ENCODE peak calls at places on chromosome 1, in seven cellular contexts. One of them, this sample, is unnamed.

GRCh38 chr1:224380003-224380402 is 23.3 kb downstream of the CNIH4 start:
- DNase-seq in cardiac fibroblast: no peak
- DNase-seq in endothelial cell: no peak
- DNase-seq in PC-9: no peak
- DNase-seq in breast epithelium: no peak
- DNase-seq in glutamatergic neuron: no peak
- DNase-seq in keratinocyte: no peak
- DNase-seq in this sample: no peak

GRCh38 chr1:29236743-29236992 is 346 bp downstream of the PTPRU start:
- DNase-seq in keratinocyte: no peak
- DNase-seq in cardiac fibroblast: peak
- DNase-seq in PC-9: no peak
- DNase-seq in glutamatergic neuron: no peak
- DNase-seq in breast epithelium: no peak
- DNase-seq in endothelial cell: no peak
- DNase-seq in this sample: no peak

GRCh38 chr1:177890459-177890858 is 79.4 kb downstream of the SEC16B start:
- DNase-seq in PC-9: no peak
- DNase-seq in keratinocyte: no peak
- DNase-seq in endothelial cell: no peak
- DNase-seq in breast epithelium: no peak
- DNase-seq in glutamatergic neuron: no peak
- DNase-seq in cardiac fibroblast: no peak
- DNase-seq in this sample: no peak

GRCh38 chr1:5494518-5494917 is 497.7 kb downstream of the NPHP4 start:
- DNase-seq in glutamatergic neuron: no peak
- DNase-seq in breast epithelium: peak
- DNase-seq in endothelial cell: no peak
- DNase-seq in PC-9: no peak
- DNase-seq in cardiac fibroblast: no peak
- DNase-seq in keratinocyte: no peak
- DNase-seq in this sample: no peak

GRCh38 chr1:94705755-94706154 is 114.4 kb upstream of the SLC44A3 start:
- DNase-seq in endothelial cell: no peak
- DNase-seq in cardiac fibroblast: peak
- DNase-seq in breast epithelium: no peak
- DNase-seq in keratinocyte: no peak
- DNase-seq in glutamatergic neuron: no peak
- DNase-seq in PC-9: no peak
- DNase-seq in this sample: no peak

GRCh38 chr1:68180441-68181164 is 51.7 kb downstream of the WLS start:
- DNase-seq in keratinocyte: no peak
- DNase-seq in endothelial cell: no peak
- DNase-seq in PC-9: no peak
- DNase-seq in cardiac fibroblast: no peak
- DNase-seq in glutamatergic neuron: no peak
- DNase-seq in breast epithelium: no peak
- DNase-seq in this sample: no peak

GRCh38 chr1:42913426-42914091 is 45.1 kb downstream of the SLC2A1 start:
- DNase-seq in glutamatergic neuron: no peak
- DNase-seq in cardiac fibroblast: peak
- DNase-seq in endothelial cell: peak
- DNase-seq in PC-9: peak
- DNase-seq in breast epithelium: no peak
- DNase-seq in keratinocyte: no peak
- DNase-seq in this sample: peak

GRCh38 chr1:20337581-20337980 is 46.9 kb downstream of the VWA5B1 start:
- DNase-seq in PC-9: no peak
- DNase-seq in glutamatergic neuron: no peak
- DNase-seq in keratinocyte: no peak
- DNase-seq in endothelial cell: no peak
- DNase-seq in breast epithelium: no peak
- DNase-seq in cardiac fibroblast: no peak
- DNase-seq in this sample: no peak

GRCh38 chr1:203743101-203743501 is 21.9 kb upstream of the LAX1 start:
- DNase-seq in cardiac fibroblast: no peak
- DNase-seq in PC-9: no peak
- DNase-seq in breast epithelium: no peak
- DNase-seq in keratinocyte: no peak
- DNase-seq in glutamatergic neuron: peak
- DNase-seq in endothelial cell: peak
- DNase-seq in this sample: no peak

GRCh38 chr1:9289724-9290493 is 2.8 kb upstream of the SPSB1 start:
- DNase-seq in endothelial cell: no peak
- DNase-seq in glutamatergic neuron: no peak
- DNase-seq in keratinocyte: no peak
- DNase-seq in cardiac fibroblast: peak
- DNase-seq in PC-9: peak
- DNase-seq in breast epithelium: no peak
- DNase-seq in this sample: no peak

GRCh38 chr1:113677250-113678158 is 81.8 kb downstream of the PHTF1 start:
- DNase-seq in endothelial cell: no peak
- DNase-seq in keratinocyte: no peak
- DNase-seq in breast epithelium: no peak
- DNase-seq in PC-9: peak
- DNase-seq in cardiac fibroblast: peak
- DNase-seq in glutamatergic neuron: no peak
- DNase-seq in this sample: peak

GRCh38 chr1:24536391-24536840 is 19.5 kb upstream of the NCMAP start:
- DNase-seq in breast epithelium: no peak
- DNase-seq in cardiac fibroblast: peak
- DNase-seq in endothelial cell: no peak
- DNase-seq in PC-9: no peak
- DNase-seq in keratinocyte: no peak
- DNase-seq in glutamatergic neuron: no peak
- DNase-seq in this sample: peak

GRCh38 chr1:205073511-205073910 is 10.7 kb downstream of the TMEM81 start:
- DNase-seq in glutamatergic neuron: no peak
- DNase-seq in keratinocyte: peak
- DNase-seq in breast epithelium: no peak
- DNase-seq in endothelial cell: no peak
- DNase-seq in PC-9: no peak
- DNase-seq in cardiac fibroblast: no peak
- DNase-seq in this sample: no peak

GRCh38 chr1:178093958-178094751 is at the start of gene RASAL2:
- DNase-seq in cardiac fibroblast: peak
- DNase-seq in breast epithelium: peak
- DNase-seq in keratinocyte: no peak
- DNase-seq in endothelial cell: peak
- DNase-seq in PC-9: peak
- DNase-seq in glutamatergic neuron: peak
- DNase-seq in this sample: peak

GRCh38 chr1:41382531-41383090 is 21.4 kb downstream of the FOXO6 start:
- DNase-seq in endothelial cell: no peak
- DNase-seq in breast epithelium: peak
- DNase-seq in glutamatergic neuron: no peak
- DNase-seq in PC-9: peak
- DNase-seq in keratinocyte: no peak
- DNase-seq in cardiac fibroblast: peak
- DNase-seq in this sample: peak

GRCh38 chr1:84960371-84960770 is 36.5 kb downstream of the MCOLN2 start:
- DNase-seq in breast epithelium: no peak
- DNase-seq in PC-9: peak
- DNase-seq in cardiac fibroblast: peak
- DNase-seq in glutamatergic neuron: no peak
- DNase-seq in endothelial cell: no peak
- DNase-seq in keratinocyte: no peak
- DNase-seq in this sample: no peak

GRCh38 chr1:46303038-46303871 is at the start of the genes LRRC41 and UQCRH:
- DNase-seq in glutamatergic neuron: peak
- DNase-seq in endothelial cell: peak
- DNase-seq in cardiac fibroblast: peak
- DNase-seq in breast epithelium: peak
- DNase-seq in PC-9: peak
- DNase-seq in keratinocyte: peak
- DNase-seq in this sample: peak

GRCh38 chr1:175927944-175928343 is 184.5 kb upstream of the TNR start:
- DNase-seq in PC-9: no peak
- DNase-seq in breast epithelium: no peak
- DNase-seq in endothelial cell: no peak
- DNase-seq in keratinocyte: no peak
- DNase-seq in cardiac fibroblast: no peak
- DNase-seq in glutamatergic neuron: no peak
- DNase-seq in this sample: no peak

GRCh38 chr1:119611701-119612113 is 36.4 kb downstream of the ZNF697 start:
- DNase-seq in PC-9: peak
- DNase-seq in breast epithelium: peak
- DNase-seq in keratinocyte: peak
- DNase-seq in endothelial cell: peak
- DNase-seq in glutamatergic neuron: peak
- DNase-seq in cardiac fibroblast: peak
- DNase-seq in this sample: peak

GRCh38 chr1:156941675-156942074 is 21.2 kb downstream of the LRRC71 start:
- DNase-seq in PC-9: no peak
- DNase-seq in breast epithelium: no peak
- DNase-seq in endothelial cell: no peak
- DNase-seq in keratinocyte: no peak
- DNase-seq in glutamatergic neuron: peak
- DNase-seq in cardiac fibroblast: no peak
- DNase-seq in this sample: no peak

GRCh38 chr1:154485905-154486304 is 16.1 kb upstream of the TDRD10 start:
- DNase-seq in endothelial cell: no peak
- DNase-seq in cardiac fibroblast: peak
- DNase-seq in PC-9: no peak
- DNase-seq in breast epithelium: no peak
- DNase-seq in glutamatergic neuron: no peak
- DNase-seq in keratinocyte: no peak
- DNase-seq in this sample: no peak

GRCh38 chr1:5267603-5268235 is 613.3 kb downstream of the AJAP1 start:
- DNase-seq in cardiac fibroblast: no peak
- DNase-seq in keratinocyte: no peak
- DNase-seq in breast epithelium: no peak
- DNase-seq in glutamatergic neuron: no peak
- DNase-seq in PC-9: no peak
- DNase-seq in endothelial cell: peak
- DNase-seq in this sample: no peak

DNA sequence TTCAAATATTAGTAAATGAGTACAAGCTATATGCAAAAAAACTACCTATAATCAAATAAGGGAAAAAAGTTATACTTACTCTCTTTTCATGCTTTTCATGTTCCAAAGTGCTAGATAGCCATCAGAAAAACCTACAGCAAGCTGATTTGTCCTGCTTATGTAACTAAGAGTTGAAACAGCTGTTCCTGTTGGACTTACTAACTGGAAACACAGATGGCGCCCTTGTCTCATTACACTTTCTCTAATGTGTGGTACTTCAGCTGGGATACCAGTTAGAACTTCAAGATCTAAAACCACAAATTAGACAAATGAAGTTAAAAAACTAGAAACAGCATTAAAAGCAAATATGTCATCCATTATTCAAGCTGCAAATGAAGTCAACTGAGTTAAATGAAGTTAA is 24.3 kb downstream of the AHCTF1 start:
- DNase-seq in glutamatergic neuron: no peak
- DNase-seq in cardiac fibroblast: peak
- DNase-seq in PC-9: no peak
- DNase-seq in keratinocyte: peak
- DNase-seq in breast epithelium: no peak
- DNase-seq in endothelial cell: peak
- DNase-seq in this sample: no peak
- TF ChIP-seq CTCF in glutamatergic neuron: no peak
- TF ChIP-seq CTCF in cardiac fibroblast: peak
- TF ChIP-seq CTCF in PC-9: no peak
- TF ChIP-seq CTCF in keratinocyte: no peak
- TF ChIP-seq CTCF in breast epithelium: no peak
- TF ChIP-seq CTCF in endothelial cell: no peak
- TF ChIP-seq CTCF in this sample: peak

DNA sequence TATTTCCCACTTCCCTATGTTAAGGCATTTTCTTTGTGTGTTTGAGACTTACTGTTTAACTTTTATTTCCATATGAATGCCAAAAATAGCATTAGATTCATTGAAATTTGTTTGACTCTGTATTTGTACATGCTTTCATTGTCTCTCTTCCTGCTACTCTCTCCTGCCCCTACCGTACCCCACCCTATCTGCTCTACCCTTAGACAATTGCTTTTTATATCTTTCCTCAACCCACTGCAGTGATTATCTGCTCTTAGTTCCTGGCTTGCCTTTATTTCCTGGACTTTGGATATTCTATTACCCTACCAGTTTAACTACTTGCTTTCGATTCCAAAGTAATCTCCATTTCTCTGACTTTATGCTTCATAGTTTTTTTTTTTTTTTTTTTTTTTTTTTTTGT is 10.5 kb downstream of the RAVER2 start:
- DNase-seq in PC-9: no peak
- DNase-seq in glutamatergic neuron: no peak
- DNase-seq in cardiac fibroblast: peak
- DNase-seq in breast epithelium: no peak
- DNase-seq in endothelial cell: no peak
- DNase-seq in keratinocyte: no peak
- DNase-seq in this sample: no peak
- TF ChIP-seq CTCF in PC-9: no peak
- TF ChIP-seq CTCF in glutamatergic neuron: no peak
- TF ChIP-seq CTCF in cardiac fibroblast: no peak
- TF ChIP-seq CTCF in breast epithelium: no peak
- TF ChIP-seq CTCF in endothelial cell: no peak
- TF ChIP-seq CTCF in keratinocyte: no peak
- TF ChIP-seq CTCF in this sample: no peak

GRCh38 chr1:225578247-225578646 is 74.7 kb downstream of the ENAH start:
- DNase-seq in endothelial cell: no peak
- DNase-seq in glutamatergic neuron: no peak
- DNase-seq in keratinocyte: no peak
- DNase-seq in breast epithelium: no peak
- DNase-seq in PC-9: no peak
- DNase-seq in cardiac fibroblast: no peak
- DNase-seq in this sample: no peak

GRCh38 chr1:225577243-225577642 is 75.7 kb downstream of the ENAH start:
- DNase-seq in PC-9: no peak
- DNase-seq in endothelial cell: no peak
- DNase-seq in keratinocyte: no peak
- DNase-seq in glutamatergic neuron: no peak
- DNase-seq in breast epithelium: no peak
- DNase-seq in cardiac fibroblast: no peak
- DNase-seq in this sample: no peak

GRCh38 chr1:225580180-225581099 is 72.5 kb downstream of the ENAH start:
- DNase-seq in endothelial cell: no peak
- DNase-seq in breast epithelium: no peak
- DNase-seq in keratinocyte: no peak
- DNase-seq in PC-9: no peak
- DNase-seq in glutamatergic neuron: no peak
- DNase-seq in cardiac fibroblast: no peak
- DNase-seq in this sample: peak

DNA sequence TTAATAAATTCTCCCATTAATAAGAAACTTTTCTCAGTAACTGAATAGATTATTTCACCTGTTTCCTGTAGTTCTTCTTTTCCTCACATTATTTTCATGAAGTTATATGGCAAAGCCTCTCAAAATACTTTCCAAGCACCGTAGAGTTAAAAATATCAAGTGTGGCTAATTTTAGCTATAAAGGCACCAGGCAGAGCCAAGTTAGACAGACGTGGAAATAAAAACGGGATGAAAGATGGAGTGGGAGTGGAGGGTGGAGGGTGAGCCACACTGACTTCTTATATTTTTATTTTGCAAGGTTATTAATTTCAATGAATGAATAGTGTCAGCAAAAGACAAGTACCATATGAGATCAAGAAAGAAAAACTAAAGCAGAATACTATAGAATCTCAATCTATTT is 71.7 kb downstream of the ENAH start:
- DNase-seq in glutamatergic neuron: no peak
- DNase-seq in endothelial cell: no peak
- DNase-seq in PC-9: no peak
- DNase-seq in cardiac fibroblast: no peak
- DNase-seq in breast epithelium: no peak
- DNase-seq in keratinocyte: no peak
- DNase-seq in this sample: no peak
- TF ChIP-seq CTCF in glutamatergic neuron: no peak
- TF ChIP-seq CTCF in endothelial cell: no peak
- TF ChIP-seq CTCF in PC-9: no peak
- TF ChIP-seq CTCF in cardiac fibroblast: no peak
- TF ChIP-seq CTCF in breast epithelium: no peak
- TF ChIP-seq CTCF in keratinocyte: no peak
- TF ChIP-seq CTCF in this sample: no peak

GRCh38 chr1:54865238-54866073 is 21.5 kb downstream of the DHCR24 start:
- DNase-seq in cardiac fibroblast: no peak
- DNase-seq in glutamatergic neuron: no peak
- DNase-seq in PC-9: no peak
- DNase-seq in keratinocyte: no peak
- DNase-seq in breast epithelium: no peak
- DNase-seq in endothelial cell: no peak
- DNase-seq in this sample: no peak
- TF ChIP-seq CTCF in cardiac fibroblast: no peak
- TF ChIP-seq CTCF in glutamatergic neuron: no peak
- TF ChIP-seq CTCF in PC-9: no peak
- TF ChIP-seq CTCF in keratinocyte: no peak
- TF ChIP-seq CTCF in breast epithelium: no peak
- TF ChIP-seq CTCF in endothelial cell: no peak
- TF ChIP-seq CTCF in this sample: no peak